ENCODE peak calls at places on chromosomes 5 and 9, in seven cellular contexts. S, U, Y, B, M, H and R are unnamed samples. For H3K4me1, the result is how much of the 10 kb centered on the place peaks cover.

GRCh38 chr9:36818242-36818938 is 215.7 kb downstream of the PAX5 start:
- DNase-seq in S (peak), U (no peak), Y (no peak), B (no peak), M (peak), H (no peak), R (no peak)

GRCh38 chr9:79129865-79130480 is 441.8 kb upstream of the TLE4 start:
- DNase-seq in S (peak), U (peak), Y (peak), B (peak), M (peak), H (peak), R (peak)

GRCh38 chr9:36584626-36585460 is 12.1 kb downstream of the MELK start:
- DNase-seq in S (no peak), U (no peak), Y (no peak), B (no peak), M (no peak), H (no peak), R (no peak)

GRCh38 chr5:126468091-126468490 is 44.9 kb downstream of the GRAMD2B start:
- DNase-seq in S (no peak), U (no peak), Y (no peak), B (no peak), M (no peak), H (no peak), R (no peak)

GRCh38 chr5:171639966-171640365 is 145.7 kb upstream of the SMIM23 start:
- DNase-seq in S (no peak), U (no peak), Y (no peak), B (no peak), M (no peak), H (no peak), R (no peak)

GRCh38 chr5:125375143-125375542 is 628.7 kb upstream of the ZNF608 start:
- DNase-seq in S (no peak), U (no peak), Y (no peak), B (no peak), M (no peak), H (no peak), R (no peak)

GRCh38 chr5:77952811-77953210 is 176.7 kb upstream of the TBCA start:
- DNase-seq in S (no peak), U (no peak), Y (no peak), B (no peak), M (no peak), H (no peak), R (no peak)

GRCh38 chr5:176550275-176550831 is 1.2 kb downstream of the CDHR2 start:
- DNase-seq in S (no peak), U (no peak), Y (no peak), B (no peak), M (no peak), H (no peak), R (no peak)

GRCh38 chr9:84781431-84781830 is 111.9 kb downstream of the NTRK2 start:
- DNase-seq in S (peak), U (no peak), Y (no peak), B (no peak), M (no peak), H (peak), R (no peak)

GRCh38 chr9:28365020-28365640 is 791.8 kb upstream of the C9orf72 start:
- DNase-seq in S (peak), U (no peak), Y (no peak), B (no peak), M (no peak), H (no peak), R (no peak)

GRCh38 chr5:164672931-164673694 is 1167.7 kb downstream of the MAT2B start:
- DNase-seq in S (no peak), U (no peak), Y (no peak), B (no peak), M (no peak), H (peak), R (no peak)

GRCh38 chr9:124037790-124038189 is 26.2 kb downstream of the LHX2 start:
- DNase-seq in S (peak), U (peak), Y (no peak), B (no peak), M (no peak), H (peak), R (no peak)

GRCh38 chr9:23587433-23587832 is 238.6 kb downstream of the ELAVL2 start:
- DNase-seq in S (no peak), U (no peak), Y (peak), B (peak), M (peak), H (no peak), R (no peak)

GRCh38 chr5:88875609-88876234 is 7.3 kb downstream of the MEF2C start:
- DNase-seq in S (no peak), U (no peak), Y (no peak), B (no peak), M (no peak), H (no peak), R (no peak)

GRCh38 chr5:108124591-108124990 is 257.3 kb downstream of the FBXL17 start:
- DNase-seq in S (no peak), U (no peak), Y (no peak), B (no peak), M (no peak), H (no peak), R (no peak)

GRCh38 chr5:129899454-129899853 is 4.8 kb upstream of the CHSY3 start:
- DNase-seq in S (no peak), U (no peak), Y (no peak), B (no peak), M (no peak), H (peak), R (no peak)

GRCh38 chr9:22813520-22813919 is 366.9 kb downstream of the DMRTA1 start:
- DNase-seq in S (peak), U (no peak), Y (no peak), B (no peak), M (no peak), H (peak), R (no peak)

GRCh38 chr9:79682076-79682736 is 110.4 kb downstream of the TLE4 start:
- DNase-seq in S (no peak), U (no peak), Y (no peak), B (no peak), M (no peak), H (no peak), R (no peak)

GRCh38 chr5:77322406-77322805 is 111.9 kb downstream of the PDE8B start:
- DNase-seq in S (peak), U (no peak), Y (no peak), B (no peak), M (no peak), H (no peak), R (no peak)

GRCh38 chr9:92639791-92640271 is 30.1 kb downstream of the IPPK start:
- DNase-seq in S (no peak), U (no peak), Y (peak), B (no peak), M (no peak), H (no peak), R (no peak)

GRCh38 chr5:66864240-66864884 is 268.2 kb downstream of the MAST4 start:
- DNase-seq in S (peak), U (no peak), Y (no peak), B (no peak), M (peak), H (peak), R (no peak)

GRCh38 chr5:145568581-145568980 is 266.6 kb downstream of the PRELID2 start:
- DNase-seq in S (no peak), U (no peak), Y (no peak), B (no peak), M (no peak), H (no peak), R (no peak)

GRCh38 chr5:20572560-20572959 is 584.6 kb upstream of the CDH18 start:
- DNase-seq in S (peak), U (no peak), Y (no peak), B (no peak), M (no peak), H (peak), R (no peak)

GRCh38 chr9:134917431-134918373 is at the start of gene FCN1:
- DNase-seq in S (no peak), U (no peak), Y (peak), B (no peak), M (no peak), H (no peak), R (no peak)

GRCh38 chr5:147743686-147744332 is 38.7 kb downstream of the JAKMIP2 start:
- DNase-seq in S (no peak), U (no peak), Y (no peak), B (no peak), M (peak), H (no peak), R (no peak)

GRCh38 chr9:126335837-126336236 is 9.2 kb downstream of the MVB12B start:
- DNase-seq in S (peak), U (no peak), Y (no peak), B (no peak), M (no peak), H (no peak), R (no peak)

GRCh38 chr5:73446631-73447233 is 1.8 kb downstream of the FOXD1 start:
- DNase-seq in S (peak), U (no peak), Y (no peak), B (no peak), M (no peak), H (peak), R (no peak)

GRCh38 chr5:144457160-144457559 is 286.5 kb downstream of the KCTD16 start:
- DNase-seq in S (peak), U (no peak), Y (no peak), B (no peak), M (no peak), H (no peak), R (no peak)

GRCh38 chr9:119852399-119852798 is 483.2 kb upstream of the BRINP1 start:
- DNase-seq in S (no peak), U (no peak), Y (no peak), B (no peak), M (no peak), H (no peak), R (no peak)

GRCh38 chr9:137969008-137969407 is 91.4 kb downstream of the CACNA1B start:
- DNase-seq in S (no peak), U (no peak), Y (peak), B (no peak), M (no peak), H (no peak), R (no peak)

GRCh38 chr9:110029422-110029814 is 178.5 kb downstream of the C9orf152 start:
- DNase-seq in S (no peak), U (no peak), Y (no peak), B (no peak), M (no peak), H (peak), R (no peak)

GRCh38 chr5:65061250-65061973 is 292.7 kb downstream of the CWC27 start:
- DNase-seq in S (no peak), U (no peak), Y (no peak), B (no peak), M (no peak), H (no peak), R (no peak)

DNA sequence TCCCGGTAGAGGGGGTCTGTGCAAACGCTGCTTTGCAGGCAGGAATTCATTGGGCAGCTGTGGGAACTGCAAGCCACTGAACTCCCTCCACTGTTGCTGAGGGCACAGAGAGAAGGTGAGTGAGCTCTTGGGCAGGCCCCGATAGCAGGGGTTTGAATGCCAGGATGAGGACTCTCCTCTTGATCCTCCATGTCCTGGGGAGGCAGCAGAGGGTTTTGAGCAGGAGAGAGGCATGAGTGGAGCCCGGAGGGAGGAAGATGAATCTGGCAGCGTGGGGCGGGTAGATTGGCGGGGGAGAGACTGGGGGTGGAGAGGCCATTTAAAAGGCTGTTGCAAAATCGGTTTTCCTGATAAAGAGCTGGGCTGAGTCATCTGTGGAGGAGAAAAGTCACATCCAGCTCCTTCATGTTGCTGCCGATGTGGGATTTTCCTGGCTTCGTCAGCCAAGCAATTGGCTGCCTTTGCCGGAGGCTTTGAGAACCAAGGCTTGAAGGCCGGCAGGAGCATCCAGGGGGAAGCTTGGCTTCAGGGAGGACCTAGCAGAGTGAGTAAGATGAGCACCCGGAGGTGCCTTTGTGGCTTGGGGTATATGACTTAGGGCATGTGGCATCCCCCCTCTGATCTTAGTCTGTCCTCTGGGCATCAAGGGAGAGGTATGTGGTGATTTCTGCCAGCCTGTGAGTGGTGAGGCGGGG is at the start of gene SYNPO:
- DNase-seq in S (no peak), U (no peak), Y (peak), B (peak), M (peak), H (peak), R (no peak)
- TF ChIP-seq CTCF in S (no peak), U (no peak), Y (no peak), B (no peak), M (no peak), H (no peak), R (no peak)

GRCh38 chr5:168101352-168101751 is 190.1 kb upstream of the WWC1 start:
- DNase-seq in S (no peak), U (no peak), Y (no peak), B (no peak), M (no peak), H (no peak), R (no peak)
- H3K4me1 ChIP-seq in S (under half), U (under half), Y (under half), B (under half), M (under half), H (under half), R (under half)

GRCh38 chr5:137415231-137415681 is 83.9 kb downstream of the SPOCK1 start:
- DNase-seq in S (no peak), U (no peak), Y (no peak), B (no peak), M (no peak), H (no peak), R (no peak)
- TF ChIP-seq CTCF in S (no peak), U (no peak), Y (no peak), B (no peak), M (no peak), H (no peak), R (no peak)

DNA sequence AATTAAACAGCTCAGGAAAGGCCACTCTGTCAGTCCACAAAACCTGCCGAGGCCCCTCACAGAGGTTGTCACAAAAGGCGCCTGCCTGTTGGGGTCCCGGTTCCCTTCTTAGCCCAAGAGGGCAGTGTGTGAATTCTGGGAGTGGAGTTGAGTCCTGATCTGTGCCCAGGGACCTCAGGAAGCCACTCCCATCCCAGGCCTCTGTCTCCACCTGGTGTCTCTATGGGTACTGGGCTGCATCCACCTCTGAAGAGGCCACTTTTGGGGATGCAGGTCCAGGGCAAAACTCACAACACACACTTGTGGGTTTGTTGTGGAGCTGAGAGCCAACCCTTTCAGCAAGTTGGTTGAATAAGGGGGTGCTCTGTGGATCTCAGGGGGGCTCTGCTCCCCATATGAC is 74.3 kb upstream of the STXBP1 start:
- DNase-seq in S (peak), U (no peak), Y (no peak), B (no peak), M (no peak), H (no peak), R (no peak)
- H3K4me1 ChIP-seq in S (under half), U (under half), Y (half or more), B (half or more), M (half or more), H (half or more), R (under half)

GRCh38 chr5:13976223-13976622 is 31.7 kb upstream of the DNAH5 start:
- DNase-seq in S (no peak), U (no peak), Y (no peak), B (no peak), M (no peak), H (no peak), R (no peak)

GRCh38 chr5:13973724-13974123 is 29.2 kb upstream of the DNAH5 start:
- DNase-seq in S (no peak), U (no peak), Y (no peak), B (no peak), M (no peak), H (no peak), R (no peak)

GRCh38 chr5:13972029-13972428 is 27.5 kb upstream of the DNAH5 start:
- DNase-seq in S (no peak), U (no peak), Y (no peak), B (no peak), M (no peak), H (no peak), R (no peak)

GRCh38 chr5:13976867-13977479 is 32.5 kb upstream of the DNAH5 start:
- DNase-seq in S (peak), U (peak), Y (no peak), B (no peak), M (no peak), H (peak), R (no peak)
- TF ChIP-seq CTCF in S (peak), U (peak), Y (no peak), B (peak), M (no peak), H (peak), R (no peak)

DNA sequence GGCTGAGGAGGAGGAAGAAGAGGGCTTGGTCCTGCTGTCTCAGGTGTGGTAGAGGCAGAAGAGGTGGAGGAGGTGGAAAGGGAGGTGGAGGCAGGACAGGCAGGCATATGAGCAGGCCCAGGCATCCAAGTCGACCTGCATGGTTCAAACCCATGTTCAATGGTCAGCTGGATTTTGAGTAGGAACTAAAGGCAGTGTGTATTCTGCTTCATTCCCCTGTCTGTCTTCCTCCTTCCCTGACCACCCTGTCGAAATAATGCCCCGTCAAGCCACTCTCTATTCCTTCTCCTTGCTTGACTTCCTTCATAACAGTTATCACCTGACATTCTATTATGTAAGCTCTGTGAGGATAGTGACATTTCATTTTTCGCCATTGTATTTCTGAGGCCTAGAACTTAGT is 34.8 kb downstream of the ATP6V0E1 start:
- DNase-seq in S (no peak), U (no peak), Y (no peak), B (no peak), M (no peak), H (no peak), R (no peak)
- H3K4me1 ChIP-seq in S (under half), U (under half), Y (half or more), B (under half), M (half or more), H (under half), R (under half)

GRCh38 chr9:21477466-21477865 is 4.6 kb downstream of the IFNE start:
- DNase-seq in S (no peak), U (no peak), Y (no peak), B (no peak), M (no peak), H (no peak), R (no peak)

GRCh38 chr9:21479152-21479702 is 2.9 kb downstream of the IFNE start:
- DNase-seq in S (no peak), U (no peak), Y (no peak), B (no peak), M (no peak), H (no peak), R (no peak)

GRCh38 chr9:21470126-21470525 is 12.0 kb downstream of the IFNE start:
- DNase-seq in S (no peak), U (no peak), Y (no peak), B (no peak), M (no peak), H (no peak), R (no peak)

GRCh38 chr9:21473236-21473635 is 8.9 kb downstream of the IFNE start:
- DNase-seq in S (peak), U (no peak), Y (no peak), B (no peak), M (no peak), H (no peak), R (no peak)
- TF ChIP-seq CTCF in S (peak), U (peak), Y (no peak), B (no peak), M (no peak), H (peak), R (no peak)

DNA sequence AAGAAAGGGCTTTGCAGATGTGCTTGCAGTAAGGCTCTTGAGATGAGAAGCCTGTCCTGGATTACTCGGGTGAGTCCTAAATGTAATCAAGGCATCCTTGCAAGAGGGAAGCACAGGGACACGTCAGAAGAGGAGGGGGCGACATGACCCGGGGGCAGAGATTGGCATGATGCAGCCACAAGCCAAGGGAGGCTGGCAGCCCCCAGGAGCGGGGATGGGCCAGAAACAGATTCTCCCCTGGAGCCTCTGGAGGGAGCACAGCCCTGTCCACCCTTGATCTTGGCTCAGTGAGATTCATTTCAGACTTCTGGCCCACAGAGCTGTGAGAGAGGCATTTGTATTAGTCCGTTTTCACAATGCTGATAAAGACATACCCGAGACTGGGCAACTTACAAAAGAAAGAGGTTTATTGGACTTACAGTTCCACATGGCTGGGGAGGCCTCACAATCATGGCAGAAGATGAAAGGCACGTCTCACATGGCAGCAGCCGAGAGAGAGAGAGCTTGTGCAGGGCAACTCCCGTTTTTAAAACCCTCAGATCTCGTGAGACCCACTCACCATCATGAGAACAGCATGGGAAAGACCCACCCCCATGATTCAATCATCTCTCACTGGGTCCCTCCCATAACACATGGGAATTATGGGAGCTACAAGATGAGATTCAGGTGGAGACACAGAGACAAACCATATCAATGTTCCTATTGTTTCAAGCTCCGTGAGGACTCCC is 76.1 kb downstream of the ADAMTS2 start:
- DNase-seq in S (no peak), U (no peak), Y (no peak), B (no peak), M (no peak), H (no peak), R (no peak)
- H3K4me1 ChIP-seq in S (under half), U (under half), Y (under half), B (under half), M (under half), H (under half), R (under half)

GRCh38 chr5:100694100-100694499 is 158.9 kb downstream of the FAM174A start:
- DNase-seq in S (no peak), U (no peak), Y (no peak), B (no peak), M (no peak), H (no peak), R (no peak)

GRCh38 chr5:100693481-100693880 is 158.3 kb downstream of the FAM174A start:
- DNase-seq in S (no peak), U (no peak), Y (no peak), B (no peak), M (no peak), H (no peak), R (no peak)

GRCh38 chr5:100697970-100698369 is 162.8 kb downstream of the FAM174A start:
- DNase-seq in S (peak), U (no peak), Y (no peak), B (no peak), M (no peak), H (no peak), R (no peak)
- TF ChIP-seq CTCF in S (peak), U (no peak), Y (no peak), B (peak), M (no peak), H (peak), R (no peak)